ENCODE peak calls at places on chromosomes 2 and 18, in ten cellular contexts. R, F, Z, I, B, H, Y, O, D and Q are unnamed samples.

GRCh38 chr2:143355814-143356213 is 226.6 kb downstream of the ARHGAP15 start:
- DNase-seq in D (no peak), Y (no peak), H (no peak), R (peak; percentile 6), B (no peak), O (no peak), Z (no peak), I (no peak), F (no peak), Q (no peak)

GRCh38 chr2:10243926-10244270 is 58.8 kb upstream of the HPCAL1 start:
- DNase-seq in Y (no peak), D (no peak), B (no peak), Z (no peak), H (no peak), O (no peak), F (no peak), I (no peak), R (no peak), Q (no peak)

GRCh38 chr2:176415946-176416499 is 146.8 kb downstream of the MTX2 start:
- DNase-seq in O (no peak), R (no peak), Y (no peak), F (no peak), B (no peak), D (no peak), H (no peak), Z (no peak), I (no peak), Q (no peak)

GRCh38 chr18:3058328-3059191 is 45.6 kb upstream of the LPIN2 start:
- DNase-seq in Y (no peak), D (peak; percentile 39), F (no peak), Z (no peak), R (no peak), I (no peak), H (no peak), O (no peak), B (no peak), Q (no peak)

GRCh38 chr2:237662671-237663093 is 35.3 kb downstream of the LRRFIP1 start:
- DNase-seq in D (peak; percentile 95), F (peak; percentile 93), R (peak; percentile 52), H (peak; percentile 53), Z (peak; percentile 43), Y (no peak), I (peak; percentile 15), B (no peak), O (peak; percentile 78), Q (peak; percentile 79)

GRCh38 chr2:62727259-62727867 is 21.9 kb downstream of the EHBP1 start:
- DNase-seq in I (no peak), R (no peak), D (no peak), Y (no peak), F (no peak), H (no peak), O (no peak), B (no peak), Z (no peak), Q (no peak)

GRCh38 chr2:102848366-102848839 is 86.6 kb downstream of the TMEM182 start:
- DNase-seq in D (peak; percentile 12), I (no peak), F (peak; percentile 67), Z (no peak), H (peak; percentile 80), Y (no peak), O (no peak), R (peak; percentile 72), B (no peak), Q (peak; percentile 81)

GRCh38 chr2:190716176-190716807 is 67.4 kb downstream of the NAB1 start:
- DNase-seq in Y (no peak), R (no peak), B (no peak), H (no peak), F (no peak), Z (no peak), D (no peak), O (no peak), I (no peak), Q (no peak)

GRCh38 chr2:44836916-44837315 is 104.6 kb upstream of the SIX3 start:
- DNase-seq in R (no peak), B (no peak), Z (no peak), Y (no peak), F (no peak), O (no peak), D (no peak), H (no peak), I (no peak), Q (no peak)

GRCh38 chr2:101418704-101419663 is 31.7 kb upstream of the CREG2 start:
- DNase-seq in O (peak; percentile 27), R (peak; percentile 45), Z (peak; percentile 59), I (peak; percentile 36), D (peak; percentile 75), H (peak; percentile 72), Y (peak; percentile 13), F (peak; percentile 61), B (peak; percentile 7), Q (no peak)

GRCh38 chr2:113755690-113756063 is 765 bp downstream of the SLC35F5 start:
- DNase-seq in R (no peak), I (no peak), F (no peak), Z (no peak), H (peak; percentile 40), B (no peak), Y (no peak), D (peak; percentile 44), O (no peak), Q (no peak)

GRCh38 chr2:45412754-45413379 is 198.2 kb downstream of the SRBD1 start:
- DNase-seq in D (no peak), Z (no peak), R (peak; percentile 37), I (no peak), F (no peak), B (no peak), H (no peak), O (no peak), Y (no peak), Q (no peak)

GRCh38 chr2:113138428-113139322 is 11.3 kb downstream of the IL1RN start:
- DNase-seq in B (no peak), H (peak; percentile 60), Z (peak; percentile 46), D (peak; percentile 66), Y (peak; percentile 68), R (peak; percentile 57), F (peak; percentile 56), O (peak; percentile 32), I (peak; percentile 22), Q (no peak)

GRCh38 chr2:173831312-173832229 is 133.6 kb downstream of the SP3 start:
- DNase-seq in Y (no peak), F (peak; percentile 43), O (no peak), B (no peak), Z (no peak), R (no peak), I (no peak), D (peak; percentile 31), H (peak; percentile 36), Q (no peak)